ENCODE peak calls at places on chromosomes 7 and 10, in six cellular contexts. E, T, I, K, O and A are unnamed samples. For H3K9me3, the result is how much of the 10 kb centered on the place peaks cover.

GRCh38 chr10:111148025-111148424 is 71.2 kb downstream of the ADRA2A start:
- DNase-seq in E (no peak), I (no peak), K (no peak), T (no peak), O (no peak), A (no peak)

GRCh38 chr10:122675278-122675677 is 24.4 kb downstream of the C10orf120 start:
- DNase-seq in I (no peak), T (no peak), E (no peak), O (no peak), K (no peak), A (no peak)

GRCh38 chr7:75723444-75723843 is 15.3 kb downstream of the HIP1 start:
- DNase-seq in T (no peak), E (no peak), O (no peak), K (no peak), I (no peak), A (no peak)

GRCh38 chr10:103491729-103492364 is 1.7 kb upstream of the NEURL1 start:
- DNase-seq in I (peak), O (peak), K (no peak), E (peak), T (no peak), A (no peak)

GRCh38 chr10:80662429-80663211 is 124.9 kb downstream of the SH2D4B start:
- DNase-seq in T (peak), O (peak), I (peak), K (peak), E (peak), A (peak)

GRCh38 chr10:129949411-129950335 is 14.4 kb downstream of the EBF3 start:
- DNase-seq in E (no peak), O (peak), K (peak), I (peak), T (no peak), A (no peak)

GRCh38 chr10:19756919-19757318 is 59.3 kb upstream of the PLXDC2 start:
- DNase-seq in T (no peak), O (no peak), K (no peak), E (no peak), I (no peak), A (no peak)

GRCh38 chr7:149330914-149331567 is 69.0 kb downstream of the ZNF783 start:
- DNase-seq in T (no peak), I (no peak), O (no peak), K (no peak), E (no peak), A (no peak)

GRCh38 chr7:108605582-108606173 is 36.0 kb downstream of the DNAJB9 start:
- DNase-seq in O (peak), E (peak), K (no peak), I (no peak), T (no peak), A (no peak)

GRCh38 chr10:127989481-127989964 is 82.6 kb downstream of the PTPRE start:
- DNase-seq in I (no peak), T (no peak), O (no peak), E (no peak), K (no peak), A (no peak)

GRCh38 chr10:126013489-126014281 is 117.3 kb downstream of the FANK1 start:
- DNase-seq in T (no peak), O (peak), E (peak), K (no peak), I (no peak), A (no peak)

DNA sequence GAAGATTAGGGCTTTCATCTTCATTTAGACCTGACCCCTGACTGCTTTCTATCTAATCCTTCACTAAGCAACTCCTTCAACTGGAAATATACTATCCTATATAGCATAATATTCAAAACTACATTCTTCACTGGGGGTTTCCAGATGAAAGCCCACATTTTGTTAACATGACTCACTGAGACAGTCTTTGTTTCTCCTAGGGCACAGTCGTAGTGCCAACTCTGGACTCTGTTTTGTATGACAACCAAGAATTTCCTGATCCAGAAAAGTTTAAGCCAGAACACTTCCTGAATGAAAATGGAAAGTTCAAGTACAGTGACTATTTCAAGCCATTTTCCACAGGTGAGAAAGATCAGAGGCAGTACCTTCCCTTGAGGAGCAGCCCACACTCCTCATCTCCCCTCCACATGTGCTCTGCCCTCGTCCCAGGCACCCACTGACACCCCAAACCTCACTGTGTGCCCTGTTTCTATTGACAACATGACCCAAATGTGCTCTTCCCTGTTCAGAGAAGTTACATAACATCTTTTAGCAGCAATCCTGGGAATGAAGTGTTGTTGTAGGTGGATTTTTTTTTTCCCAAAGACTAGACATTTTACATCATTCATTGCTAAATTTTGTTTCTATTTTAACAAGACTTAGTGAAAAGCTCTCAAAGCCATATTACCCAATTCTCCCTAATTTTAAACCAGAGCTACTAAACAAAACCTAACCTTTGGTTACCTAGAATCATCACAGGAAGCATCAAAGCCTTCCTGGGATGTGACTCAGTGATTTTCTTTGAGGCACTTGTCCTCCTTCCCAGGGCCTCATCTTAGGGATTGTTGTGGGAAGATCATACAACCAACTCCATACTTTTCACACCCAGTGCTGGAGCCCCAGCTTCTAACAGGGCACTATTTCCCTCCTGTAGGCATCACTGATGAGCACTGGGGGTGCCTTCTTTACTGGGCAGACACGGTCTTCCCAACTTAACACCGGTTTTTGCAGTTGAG is 10.7 kb downstream of the CYP2E1 start:
- DNase-seq in E (no peak), T (no peak), I (no peak), K (no peak), O (no peak), A (no peak)
- H3K9me3 ChIP-seq in E (under half), T (under half), I (under half), K (under half), O (under half), A (under half)

GRCh38 chr7:6430974-6431373 is 16.8 kb downstream of the DAGLB start:
- DNase-seq in E (no peak), O (no peak), T (no peak), K (no peak), I (no peak), A (no peak)

GRCh38 chr7:6432786-6433185 is 15.0 kb downstream of the DAGLB start:
- DNase-seq in O (no peak), T (no peak), I (no peak), K (no peak), E (no peak), A (no peak)

GRCh38 chr7:6433814-6434630 is 13.7 kb downstream of the DAGLB start:
- DNase-seq in E (no peak), K (no peak), O (no peak), T (no peak), I (no peak), A (no peak)

GRCh38 chr7:6425948-6426347 is 21.8 kb downstream of the DAGLB start:
- DNase-seq in K (no peak), I (no peak), O (no peak), T (no peak), E (no peak), A (no peak)

DNA sequence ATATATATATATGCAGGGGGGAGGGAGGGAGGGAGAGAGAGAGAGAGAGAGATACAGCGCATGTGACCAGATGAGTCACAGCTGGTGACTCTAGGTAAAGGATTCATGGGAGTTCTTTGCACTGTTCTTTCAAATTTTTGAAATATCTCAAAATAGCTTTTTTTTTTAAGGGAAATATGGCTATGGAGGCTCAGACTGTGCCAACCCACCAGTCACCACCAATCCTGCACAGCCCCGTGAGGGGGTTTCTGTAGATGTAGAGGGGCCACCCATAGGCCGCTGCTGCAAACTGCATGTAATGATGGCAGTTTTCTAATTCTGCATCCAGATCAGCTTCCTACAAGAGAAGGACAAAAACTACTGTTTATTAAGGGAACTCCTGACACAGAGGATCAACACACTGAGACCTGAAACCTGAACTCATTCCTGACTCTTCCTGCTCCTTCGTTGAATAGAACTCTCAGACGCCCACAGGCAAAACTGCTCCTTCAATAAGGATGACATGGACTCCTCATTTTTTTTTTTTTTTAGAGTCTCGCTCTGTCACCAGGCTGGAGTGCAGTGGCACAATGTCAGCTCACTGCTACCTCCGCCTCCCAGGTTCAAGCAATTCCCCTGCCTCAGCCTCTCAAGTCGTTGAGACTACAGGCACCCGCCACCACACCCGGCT is 17.3 kb downstream of the DAGLB start:
- DNase-seq in O (peak), K (no peak), T (no peak), E (no peak), I (no peak), A (no peak)
- TF ChIP-seq CTCF in O (peak), K (no peak), T (no peak), E (peak), I (no peak), A (no peak)

DNA sequence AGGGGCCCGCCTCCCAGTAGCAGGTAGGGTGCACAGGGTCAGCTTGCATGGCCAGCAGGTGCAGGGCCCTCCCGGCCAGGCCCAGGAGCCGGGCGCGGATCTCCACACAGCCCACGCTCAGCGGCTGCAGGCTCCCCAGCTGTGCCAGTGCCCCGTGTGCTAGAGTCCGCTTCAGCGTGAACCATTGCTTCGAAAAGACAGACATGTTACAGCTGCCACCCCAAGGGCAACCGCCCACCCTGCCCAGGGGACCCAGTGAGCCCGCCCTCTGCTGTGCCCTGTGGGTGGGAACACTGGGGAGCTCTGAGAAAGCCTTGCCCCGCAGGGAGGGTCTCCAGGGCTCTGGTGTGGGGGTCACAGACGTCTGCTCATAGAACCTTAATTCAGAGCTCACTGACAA is 64.3 kb upstream of the NKX6-2 start:
- DNase-seq in T (no peak), O (no peak), I (peak), K (no peak), E (no peak), A (no peak)
- H3K9me3 ChIP-seq in T (under half), O (under half), I (under half), K (under half), E (under half), A (under half)

DNA sequence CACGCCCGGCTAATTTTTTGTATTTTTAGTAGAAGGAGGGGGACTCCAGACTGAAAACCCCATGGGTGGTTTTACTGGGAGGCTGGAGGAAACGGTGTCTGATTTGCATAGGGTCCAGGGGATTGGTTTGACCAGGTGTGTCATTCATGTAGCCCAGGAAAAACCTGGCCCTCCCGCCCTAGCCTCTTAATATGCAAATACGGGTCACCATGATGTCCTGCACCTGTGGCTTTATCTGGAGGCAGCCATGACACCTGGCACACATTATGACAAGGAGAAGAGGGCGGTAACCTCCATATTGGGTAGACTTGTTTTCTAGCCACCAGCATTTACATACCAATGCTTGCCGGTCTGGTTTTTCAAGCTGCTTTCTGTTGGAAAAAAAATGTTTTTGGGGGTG is 68.0 kb downstream of the TRIL start:
- DNase-seq in K (no peak), T (peak), E (no peak), I (no peak), O (no peak), A (no peak)
- TF ChIP-seq CTCF in K (no peak), T (no peak), E (no peak), I (no peak), O (no peak), A (no peak)